ENCODE peak calls at places on chromosomes 4 and X, in seven cellular contexts. L, F, C, J, Q, E and B are unnamed samples.

GRCh38 chr4:98284640-98285046 is 23.5 kb downstream of the RAP1GDS1 start:
- DNase-seq in L (no peak), F (no peak), C (no peak), J (no peak), Q (no peak), E (no peak), B (peak)

GRCh38 chr4:28682872-28683271 is 1822.2 kb downstream of the STIM2 start:
- DNase-seq in L (no peak), F (no peak), C (no peak), J (no peak), Q (no peak), E (no peak), B (no peak)

GRCh38 chrX:40878821-40879571 is 143.7 kb upstream of the MED14 start:
- DNase-seq in L (no peak), F (no peak), C (no peak), J (no peak), Q (no peak), E (no peak), B (no peak)

GRCh38 chrX:135695471-135695870 is 18.0 kb upstream of the CT45A1 start:
- DNase-seq in L (no peak), F (no peak), C (no peak), J (no peak), Q (no peak), E (no peak), B (no peak)

GRCh38 chrX:111823068-111823467 is 52.9 kb upstream of the TRPC5OS start:
- DNase-seq in L (no peak), F (no peak), C (no peak), J (peak), Q (peak), E (peak), B (peak)

GRCh38 chr4:185165605-185166063 is 22.6 kb downstream of the SLC25A4 start:
- DNase-seq in L (no peak), F (no peak), C (no peak), J (peak), Q (peak), E (no peak), B (no peak)

GRCh38 chrX:107565916-107566602 is 62.3 kb upstream of the PRPS1 start:
- DNase-seq in L (no peak), F (no peak), C (no peak), J (peak), Q (no peak), E (peak), B (peak)

GRCh38 chr4:156193116-156193515 is 239.4 kb upstream of the CTSO start:
- DNase-seq in L (no peak), F (no peak), C (no peak), J (peak), Q (no peak), E (no peak), B (no peak)

GRCh38 chr4:71187399-71188196 is 151.2 kb upstream of the SLC4A4 start:
- DNase-seq in L (no peak), F (no peak), C (peak), J (peak), Q (peak), E (no peak), B (peak)

GRCh38 chr4:10082047-10082446 is 34.6 kb downstream of the WDR1 start:
- DNase-seq in L (no peak), F (no peak), C (peak), J (no peak), Q (no peak), E (peak), B (no peak)

GRCh38 chr4:111269439-111269838 is 646.6 kb upstream of the PITX2 start:
- DNase-seq in L (no peak), F (no peak), C (no peak), J (no peak), Q (no peak), E (no peak), B (no peak)

GRCh38 chrX:135000516-135000915 is 9.7 kb downstream of the SMIM10 start:
- DNase-seq in L (no peak), F (no peak), C (no peak), J (peak), Q (no peak), E (no peak), B (no peak)

GRCh38 chr4:134695433-134695832 is 493.8 kb upstream of the PABPC4L start:
- DNase-seq in L (no peak), F (no peak), C (no peak), J (no peak), Q (no peak), E (no peak), B (no peak)

GRCh38 chr4:81605278-81605677 is 133.6 kb upstream of the RASGEF1B start:
- DNase-seq in L (no peak), F (no peak), C (no peak), J (no peak), Q (no peak), E (no peak), B (no peak)

GRCh38 chrX:110317079-110317819 is 636 bp downstream of the AMMECR1 start:
- DNase-seq in L (no peak), F (peak), C (peak), J (peak), Q (peak), E (peak), B (peak)

GRCh38 chr4:184424993-184425758 is 49.2 kb downstream of the IRF2 start:
- DNase-seq in L (peak), F (no peak), C (no peak), J (no peak), Q (no peak), E (no peak), B (no peak)

GRCh38 chr4:99447079-99447478 is 11.9 kb upstream of the ADH7 start:
- DNase-seq in L (no peak), F (no peak), C (no peak), J (peak), Q (no peak), E (no peak), B (peak)

GRCh38 chr4:152635876-152636275 is 43.9 kb downstream of the TMEM154 start:
- DNase-seq in L (no peak), F (no peak), C (no peak), J (no peak), Q (no peak), E (no peak), B (no peak)

GRCh38 chr4:82801910-82802521 is 3.4 kb upstream of the SCD5 start:
- DNase-seq in L (no peak), F (no peak), C (no peak), J (peak), Q (no peak), E (peak), B (peak)

GRCh38 chr4:16136321-16136720 is 52.5 kb upstream of the PROM1 start:
- DNase-seq in L (no peak), F (no peak), C (no peak), J (no peak), Q (no peak), E (no peak), B (no peak)

GRCh38 chr4:105923507-105924238 is 28.4 kb downstream of the NPNT start:
- DNase-seq in L (no peak), F (no peak), C (no peak), J (peak), Q (no peak), E (no peak), B (no peak)

GRCh38 chr4:48375651-48376291 is 34.4 kb downstream of the SLAIN2 start:
- DNase-seq in L (no peak), F (no peak), C (peak), J (peak), Q (no peak), E (no peak), B (peak)

GRCh38 chrX:53048169-53049126 is at the start of gene GPR173:
- DNase-seq in L (peak), F (no peak), C (peak), J (peak), Q (no peak), E (peak), B (no peak)

GRCh38 chr4:8541981-8542715 is 38.0 kb upstream of the GPR78 start:
- DNase-seq in L (peak), F (no peak), C (no peak), J (no peak), Q (no peak), E (no peak), B (no peak)

GRCh38 chr4:121464854-121465253 is 84.0 kb upstream of the QRFPR start:
- DNase-seq in L (no peak), F (no peak), C (no peak), J (no peak), Q (no peak), E (no peak), B (no peak)

GRCh38 chrX:36218801-36219200 is 299.3 kb downstream of the CFAP47 start:
- DNase-seq in L (no peak), F (no peak), C (no peak), J (no peak), Q (no peak), E (no peak), B (no peak)

GRCh38 chr4:91471280-91471679 is 832.5 kb upstream of the GRID2 start:
- DNase-seq in L (no peak), F (no peak), C (peak), J (no peak), Q (no peak), E (no peak), B (no peak)

GRCh38 chrX:10111364-10112148 is 45.2 kb upstream of the CLCN4 start:
- DNase-seq in L (peak), F (peak), C (peak), J (peak), Q (peak), E (no peak), B (no peak)

GRCh38 chr4:60743654-60744053 is 456.5 kb upstream of the ADGRL3 start:
- DNase-seq in L (no peak), F (no peak), C (no peak), J (no peak), Q (no peak), E (no peak), B (no peak)

DNA sequence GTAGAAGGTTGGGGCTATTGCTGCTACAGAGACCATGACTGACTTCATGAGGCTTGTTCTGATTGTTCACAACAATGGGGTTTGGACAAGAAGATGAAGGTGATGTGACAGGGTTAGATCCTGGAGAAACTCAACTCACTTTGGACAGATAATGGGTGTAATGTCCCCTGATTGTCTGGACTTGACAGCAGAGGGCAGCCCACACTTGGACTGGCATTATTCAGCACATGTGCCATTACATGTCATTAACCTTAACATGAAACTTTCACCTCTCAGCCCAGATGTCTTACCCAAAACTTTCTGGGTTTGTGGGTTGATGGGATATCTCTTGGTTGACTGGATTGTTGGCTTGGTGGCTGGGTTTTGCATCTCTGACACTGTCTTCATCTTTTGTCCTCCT is 101.5 kb downstream of the MXRA5 start:
- DNase-seq in L (no peak), F (no peak), C (no peak), J (peak), Q (no peak), E (no peak), B (peak)
- TF ChIP-seq CTCF in L (no peak), F (no peak), C (no peak), J (no peak), Q (no peak), E (peak), B (no peak)

GRCh38 chrX:153349952-153350351 is 16.0 kb downstream of the ZNF275 start:
- DNase-seq in L (no peak), F (no peak), C (no peak), J (no peak), Q (peak), E (no peak), B (no peak)

GRCh38 chrX:153357877-153358276 is 23.9 kb downstream of the ZNF275 start:
- DNase-seq in L (no peak), F (no peak), C (no peak), J (no peak), Q (no peak), E (no peak), B (no peak)

GRCh38 chrX:153352858-153353257 is 18.9 kb downstream of the ZNF275 start:
- DNase-seq in L (no peak), F (no peak), C (no peak), J (no peak), Q (no peak), E (no peak), B (no peak)

GRCh38 chrX:153351981-153352380 is 18.0 kb downstream of the ZNF275 start:
- DNase-seq in L (no peak), F (no peak), C (no peak), J (no peak), Q (no peak), E (no peak), B (no peak)

DNA sequence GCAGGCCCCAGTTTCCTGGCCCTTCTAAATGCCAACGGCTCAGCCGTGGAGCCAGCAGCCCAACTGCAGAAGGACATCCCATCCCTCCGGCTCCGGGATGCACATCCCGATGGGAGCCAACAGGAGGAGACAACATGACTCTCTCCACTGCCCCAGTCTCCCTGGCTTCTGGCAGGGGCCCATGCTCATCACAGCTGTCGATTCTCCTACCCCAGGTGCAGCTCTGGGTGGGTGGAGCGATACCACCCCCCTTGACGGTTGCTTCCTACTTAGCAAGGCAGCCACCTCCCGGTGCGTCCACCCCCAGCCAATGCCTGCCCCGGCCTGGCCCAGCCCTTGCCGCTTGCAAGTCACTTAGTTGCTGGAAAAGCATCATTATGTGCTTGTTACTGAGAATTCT is 19.5 kb downstream of the ZNF275 start:
- DNase-seq in L (no peak), F (no peak), C (no peak), J (no peak), Q (no peak), E (no peak), B (no peak)
- TF ChIP-seq CTCF in L (no peak), F (no peak), C (no peak), J (no peak), Q (no peak), E (no peak), B (no peak)

DNA sequence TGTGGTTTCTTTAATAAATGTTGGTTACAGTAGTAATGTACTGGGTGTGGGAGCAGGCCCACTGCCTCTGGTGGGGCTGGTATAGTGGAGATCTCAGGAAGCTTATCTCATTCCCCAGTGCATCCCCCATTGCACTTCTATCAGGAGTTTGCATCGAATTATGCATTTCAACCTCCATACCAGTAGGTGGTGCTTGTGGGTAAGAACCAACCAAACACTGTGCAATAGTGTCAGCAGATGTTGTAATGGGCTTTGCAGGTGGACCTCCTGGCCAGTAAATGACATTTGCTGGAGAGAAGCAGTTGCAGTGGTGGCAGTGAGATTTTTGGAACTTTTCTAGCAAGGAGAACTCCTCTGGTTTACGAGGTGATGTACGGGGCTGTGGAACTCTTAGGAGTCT is 150.6 kb downstream of the POU3F4 start:
- DNase-seq in L (no peak), F (no peak), C (no peak), J (no peak), Q (peak), E (peak), B (no peak)
- TF ChIP-seq CTCF in L (no peak), F (no peak), C (no peak), J (no peak), Q (peak), E (peak), B (no peak)

DNA sequence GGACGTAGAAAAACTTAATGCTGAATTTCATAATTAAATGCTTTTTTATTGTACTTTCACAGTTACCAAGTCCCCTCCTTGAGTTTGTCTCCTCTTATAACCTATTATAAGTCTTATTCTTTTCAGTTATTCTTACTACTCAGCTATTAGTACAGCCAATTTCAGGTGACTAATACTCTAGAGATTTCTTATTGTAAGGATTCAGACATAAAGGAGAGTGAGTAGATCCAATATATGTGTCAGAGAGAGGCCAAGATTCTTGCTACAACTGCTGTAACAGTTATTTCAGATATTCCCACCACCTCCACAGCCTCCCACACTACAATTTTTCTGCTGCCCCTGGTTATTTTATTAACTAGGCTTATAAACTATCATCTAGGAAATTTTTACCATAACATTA is 274.5 kb downstream of the GPAT3 start:
- DNase-seq in L (no peak), F (no peak), C (no peak), J (peak), Q (no peak), E (no peak), B (no peak)
- TF ChIP-seq CTCF in L (no peak), F (no peak), C (no peak), J (no peak), Q (no peak), E (no peak), B (no peak)

GRCh38 chrX:12702509-12703091 is 88.6 kb upstream of the PRPS2 start:
- DNase-seq in L (no peak), F (no peak), C (no peak), J (peak), Q (no peak), E (peak), B (peak)
- TF ChIP-seq CTCF in L (no peak), F (no peak), C (no peak), J (peak), Q (peak), E (peak), B (peak)

DNA sequence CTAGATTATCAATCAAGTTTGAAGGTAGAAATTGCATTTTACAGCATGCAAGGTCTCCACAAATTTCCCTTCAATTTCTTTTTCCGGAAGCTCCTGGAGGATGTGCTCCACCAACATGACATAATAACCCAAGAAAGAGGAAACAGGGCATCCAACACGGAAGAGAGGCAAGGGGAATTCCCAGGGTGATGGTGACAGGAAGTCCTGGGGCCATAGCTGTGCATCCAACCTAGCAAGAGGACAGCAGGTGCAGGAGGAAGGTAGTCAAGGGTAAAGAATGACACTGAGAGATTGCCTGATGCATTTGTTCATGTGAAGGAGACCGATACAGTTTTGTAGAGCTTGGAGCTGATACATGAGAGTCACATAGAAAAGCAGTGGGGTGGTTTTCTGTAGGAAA is 115.7 kb upstream of the LSM6 start:
- DNase-seq in L (no peak), F (no peak), C (no peak), J (no peak), Q (peak), E (no peak), B (peak)
- TF ChIP-seq CTCF in L (no peak), F (no peak), C (no peak), J (no peak), Q (no peak), E (no peak), B (no peak)

GRCh38 chr4:54669831-54670230 is 12.1 kb downstream of the KIT start:
- DNase-seq in L (no peak), F (no peak), C (no peak), J (no peak), Q (no peak), E (no peak), B (no peak)
- TF ChIP-seq CTCF in L (no peak), F (no peak), C (no peak), J (no peak), Q (no peak), E (no peak), B (no peak)

DNA sequence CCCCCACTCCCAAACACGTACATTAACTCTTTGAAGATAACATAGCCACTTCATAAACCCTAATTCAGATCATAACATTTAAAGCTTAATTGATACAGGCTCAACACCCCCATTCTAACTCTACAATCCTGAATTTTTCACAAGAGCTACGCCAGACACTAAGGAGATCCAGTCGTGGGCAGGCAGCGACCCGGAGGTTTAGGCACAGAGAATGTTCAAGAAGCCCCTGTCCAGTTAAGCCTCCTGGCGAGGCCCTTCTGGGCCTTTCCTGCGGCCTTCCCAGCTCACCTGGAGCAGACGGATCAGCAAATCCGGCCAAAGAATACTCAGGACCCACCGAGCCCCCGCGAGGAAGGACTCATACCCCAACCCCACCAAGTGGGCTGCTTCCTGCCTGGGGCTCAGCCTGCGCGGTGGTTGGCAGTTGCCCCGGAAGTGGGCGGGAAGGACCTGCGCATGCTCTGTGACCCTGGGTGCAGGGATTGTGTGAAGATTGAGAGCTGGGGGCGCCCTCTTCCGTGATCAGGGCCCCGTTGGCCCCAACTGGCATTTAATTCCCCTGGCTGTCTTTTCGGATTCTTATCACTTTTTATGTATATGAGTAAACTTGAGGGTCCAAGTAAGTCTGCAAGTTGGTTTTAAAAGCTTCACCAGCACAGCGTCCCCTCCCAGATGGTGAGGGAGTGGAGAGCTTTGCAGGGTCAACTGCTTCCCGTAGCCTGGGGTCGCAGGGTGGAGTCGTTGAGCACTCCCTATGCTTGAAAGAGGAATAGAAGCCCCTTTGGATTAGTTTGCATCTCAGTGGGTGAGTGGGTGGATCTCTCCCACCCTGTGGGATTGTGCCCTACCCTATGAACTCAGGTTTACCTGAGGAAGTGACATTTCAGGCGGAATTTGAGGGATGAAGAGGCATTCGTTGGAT is at the start of gene TRIM61:
- DNase-seq in L (peak), F (peak), C (no peak), J (peak), Q (peak), E (peak), B (no peak)
- TF ChIP-seq CTCF in L (no peak), F (no peak), C (no peak), J (no peak), Q (peak), E (no peak), B (no peak)